ENCODE peak calls at places on chromosomes 2 and 18, in six cellular contexts. F is dorsolateral prefrontal cortex, D is H9, T is heart left ventricle, E is spleen, C is PC-9. W is an unnamed sample.

GRCh38 chr2:12979066-12979465 is 262.3 kb downstream of the TRIB2 start:
- DNase-seq in F (no peak), D (no peak), T (no peak), E (no peak), C (no peak), W (no peak)

GRCh38 chr2:200494048-200494447 is 15.8 kb downstream of the KCTD18 start:
- DNase-seq in F (no peak), D (no peak), T (no peak), E (no peak), C (no peak), W (no peak)

GRCh38 chr2:217430916-217431576 is 571.2 kb upstream of the TNP1 start:
- DNase-seq in F (no peak), D (no peak), T (no peak), E (no peak), C (no peak), W (no peak)

GRCh38 chr18:37282386-37283037 is 283.1 kb downstream of the CELF4 start:
- DNase-seq in F (no peak), D (peak), T (no peak), E (no peak), C (no peak), W (no peak)

GRCh38 chr18:48935433-48935774 is 15.4 kb downstream of the SMAD7 start:
- DNase-seq in F (no peak), D (peak), T (no peak), E (no peak), C (no peak), W (no peak)

GRCh38 chr2:190759749-190760213 is 110.9 kb downstream of the NAB1 start:
- DNase-seq in F (no peak), D (no peak), T (no peak), E (no peak), C (no peak), W (no peak)

GRCh38 chr2:111618577-111618930 is 265.4 kb downstream of the ANAPC1 start:
- DNase-seq in F (no peak), D (no peak), T (peak), E (peak), C (no peak), W (no peak)

GRCh38 chr2:231786177-231786916 is at the start of gene COPS7B:
- DNase-seq in F (peak), D (peak), T (peak), E (peak), C (peak), W (peak)

GRCh38 chr2:71989671-71990070 is 158.0 kb downstream of the CYP26B1 start:
- DNase-seq in F (no peak), D (no peak), T (no peak), E (no peak), C (no peak), W (no peak)

GRCh38 chr18:77004555-77005380 is 127.8 kb downstream of the MBP start:
- DNase-seq in F (peak), D (peak), T (no peak), E (peak), C (no peak), W (no peak)

GRCh38 chr2:101140978-101141655 is 10.1 kb downstream of the TBC1D8 start:
- DNase-seq in F (no peak), D (no peak), T (no peak), E (no peak), C (no peak), W (no peak)

GRCh38 chr2:1676913-1677832 is 67.1 kb downstream of the PXDN start:
- DNase-seq in F (no peak), D (no peak), T (no peak), E (no peak), C (no peak), W (no peak)

GRCh38 chr18:3455938-3456685 is 6.1 kb downstream of the TGIF1 start:
- DNase-seq in F (no peak), D (no peak), T (no peak), E (no peak), C (no peak), W (no peak)

GRCh38 chr2:111632661-111633060 is 251.3 kb downstream of the ANAPC1 start:
- DNase-seq in F (no peak), D (no peak), T (no peak), E (no peak), C (no peak), W (no peak)

GRCh38 chr2:229725716-229726346 is 11.5 kb upstream of the DNER start:
- DNase-seq in F (no peak), D (no peak), T (no peak), E (no peak), C (no peak), W (no peak)

GRCh38 chr2:229270551-229271410 is at the start of gene PID1:
- DNase-seq in F (no peak), D (peak), T (peak), E (peak), C (no peak), W (no peak)

GRCh38 chr2:217440000-217440399 is 562.8 kb downstream of the TNS1 start:
- DNase-seq in F (no peak), D (no peak), T (no peak), E (no peak), C (no peak), W (no peak)

GRCh38 chr2:227238242-227239237 is 74.1 kb downstream of the COL4A3 start:
- DNase-seq in F (peak), D (peak), T (peak), E (peak), C (peak), W (peak)

GRCh38 chr2:179049546-179050311 is at the start of gene CCDC141:
- DNase-seq in F (no peak), D (no peak), T (peak), E (no peak), C (no peak), W (peak)

GRCh38 chr2:234970467-234970866 is 18.6 kb downstream of the SH3BP4 start:
- DNase-seq in F (no peak), D (no peak), T (no peak), E (no peak), C (peak), W (no peak)

GRCh38 chr2:69013837-69014796 is 1.1 kb downstream of the ANTXR1 start:
- DNase-seq in F (no peak), D (no peak), T (no peak), E (no peak), C (no peak), W (no peak)

GRCh38 chr2:69010437-69011194 is 2.4 kb upstream of the ANTXR1 start:
- DNase-seq in F (no peak), D (no peak), T (no peak), E (no peak), C (peak), W (no peak)

GRCh38 chr2:69011611-69012157 is 1.3 kb upstream of the ANTXR1 start:
- DNase-seq in F (no peak), D (no peak), T (no peak), E (no peak), C (no peak), W (no peak)

GRCh38 chr2:69012310-69013122 is 463 bp upstream of the ANTXR1 start:
- DNase-seq in F (peak), D (no peak), T (peak), E (peak), C (peak), W (peak)

GRCh38 chr2:69013123-69013836 is at the start of gene ANTXR1:
- DNase-seq in F (no peak), D (peak), T (peak), E (peak), C (peak), W (no peak)
- H3K27ac ChIP-seq in F (no peak), D (no peak), T (peak), E (peak), C (no peak), W (no peak)

DNA sequence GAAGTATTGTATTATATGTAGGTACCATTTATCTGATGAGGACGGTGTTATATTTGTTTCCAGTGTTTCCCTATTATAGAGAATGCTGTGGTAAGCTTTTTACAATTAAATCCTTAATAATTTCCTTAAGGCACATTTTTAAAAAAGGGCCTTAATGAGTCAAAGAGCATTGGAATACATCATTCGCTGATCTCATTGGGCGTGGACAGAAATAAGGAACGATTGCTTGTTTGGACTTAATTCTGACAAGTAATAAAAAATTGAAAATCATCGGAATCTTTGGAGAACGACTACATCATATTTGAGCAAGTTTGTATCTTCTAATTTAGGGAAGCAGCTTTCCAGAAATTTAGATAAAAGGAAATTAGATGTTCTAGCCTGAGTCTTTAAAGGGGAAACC is 11.2 kb downstream of the AGPS start:
- DNase-seq in F (no peak), D (no peak), T (no peak), E (no peak), C (no peak), W (no peak)
- H3K27ac ChIP-seq in F (no peak), D (no peak), T (no peak), E (no peak), C (no peak), W (no peak)

GRCh38 chr2:29788066-29788465 is 133.3 kb downstream of the ALK start:
- DNase-seq in F (no peak), D (no peak), T (no peak), E (no peak), C (no peak), W (no peak)
- H3K27ac ChIP-seq in F (no peak), D (no peak), T (no peak), E (no peak), C (no peak), W (no peak)

GRCh38 chr2:32847734-32848133 is 99.0 kb upstream of the LTBP1 start:
- DNase-seq in F (no peak), D (no peak), T (no peak), E (no peak), C (no peak), W (no peak)

GRCh38 chr2:32841931-32842898 is 104.5 kb upstream of the LTBP1 start:
- DNase-seq in F (no peak), D (no peak), T (no peak), E (no peak), C (no peak), W (no peak)

GRCh38 chr2:32844253-32844652 is 102.5 kb upstream of the LTBP1 start:
- DNase-seq in F (no peak), D (no peak), T (no peak), E (no peak), C (no peak), W (no peak)

GRCh38 chr2:32838949-32839348 is 107.8 kb upstream of the LTBP1 start:
- DNase-seq in F (no peak), D (no peak), T (no peak), E (no peak), C (no peak), W (no peak)

GRCh38 chr2:32843699-32844098 is 103.1 kb upstream of the LTBP1 start:
- DNase-seq in F (no peak), D (no peak), T (no peak), E (no peak), C (no peak), W (no peak)
- H3K27ac ChIP-seq in F (no peak), D (no peak), T (no peak), E (no peak), C (no peak), W (no peak)

GRCh38 chr2:237299897-237300296 is 114.1 kb downstream of the COL6A3 start:
- DNase-seq in F (no peak), D (no peak), T (no peak), E (no peak), C (peak), W (no peak)
- H3K27ac ChIP-seq in F (no peak), D (no peak), T (no peak), E (no peak), C (no peak), W (no peak)

GRCh38 chr2:119756837-119757236 is 2.9 kb upstream of the PTPN4 start:
- DNase-seq in F (peak), D (no peak), T (peak), E (no peak), C (no peak), W (no peak)
- H3K27ac ChIP-seq in F (peak), D (no peak), T (peak), E (no peak), C (no peak), W (no peak)

DNA sequence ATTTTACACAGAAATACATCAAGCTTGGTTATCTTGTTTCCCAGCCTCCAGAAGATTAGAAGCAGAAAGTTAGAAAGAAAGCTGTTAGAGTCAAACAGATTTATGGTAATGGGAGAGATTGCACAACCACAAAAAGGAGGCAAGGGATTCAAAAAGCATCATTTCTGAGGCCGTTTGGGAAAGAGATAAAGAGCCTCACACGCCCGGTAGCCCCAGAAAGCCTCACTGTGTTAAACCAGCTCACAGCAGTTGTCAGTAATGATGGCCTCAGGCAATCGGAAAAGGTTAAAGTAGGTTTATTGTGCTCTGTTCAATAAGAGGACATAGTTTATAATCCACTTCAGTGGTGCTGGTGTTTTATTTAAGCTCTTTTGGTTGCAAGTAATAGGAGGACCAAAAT is 111.3 kb downstream of the DCC start:
- DNase-seq in F (no peak), D (no peak), T (no peak), E (no peak), C (no peak), W (no peak)
- H3K27ac ChIP-seq in F (no peak), D (no peak), T (no peak), E (no peak), C (no peak), W (no peak)

GRCh38 chr2:64681479-64681967 is 27.8 kb upstream of the SERTAD2 start:
- DNase-seq in F (no peak), D (no peak), T (no peak), E (no peak), C (no peak), W (no peak)
- H3K27ac ChIP-seq in F (no peak), D (no peak), T (no peak), E (no peak), C (no peak), W (no peak)

GRCh38 chr2:133304344-133304743 is 263.9 kb downstream of the NCKAP5 start:
- DNase-seq in F (no peak), D (no peak), T (no peak), E (no peak), C (no peak), W (no peak)
- H3K27ac ChIP-seq in F (no peak), D (no peak), T (no peak), E (no peak), C (no peak), W (no peak)

W was measured in CD8-positive, alpha-beta T cell.